ENCODE peak calls at places on chromosomes 5 and 9, in seven cellular contexts. One of them, this sample, is unnamed.

GRCh38 chr5:65037845-65038815 is 269.4 kb downstream of the CWC27 start:
- DNase-seq in GM06990: no peak
- DNase-seq in astrocyte of the spinal cord: no peak
- DNase-seq in cardiac fibroblast: peak; percentile 44
- DNase-seq in NCI-H1092 treated with DMSO at 0.1 percent for 48 hours: peak; percentile 2
- DNase-seq in small intestine: peak; percentile 69
- DNase-seq in endothelial cell: no peak
- DNase-seq in this sample: no peak

GRCh38 chr9:12903316-12903715 is 128.5 kb downstream of the LURAP1L start:
- DNase-seq in small intestine: no peak
- DNase-seq in cardiac fibroblast: no peak
- DNase-seq in astrocyte of the spinal cord: no peak
- DNase-seq in NCI-H1092 treated with DMSO at 0.1 percent for 48 hours: no peak
- DNase-seq in endothelial cell: no peak
- DNase-seq in GM06990: no peak
- DNase-seq in this sample: no peak

GRCh38 chr9:6877671-6878161 is 119.9 kb downstream of the KDM4C start:
- DNase-seq in astrocyte of the spinal cord: peak; percentile 39
- DNase-seq in GM06990: no peak
- DNase-seq in small intestine: no peak
- DNase-seq in endothelial cell: no peak
- DNase-seq in NCI-H1092 treated with DMSO at 0.1 percent for 48 hours: no peak
- DNase-seq in cardiac fibroblast: peak; percentile 77
- DNase-seq in this sample: no peak

GRCh38 chr9:130707225-130707976 is 13.8 kb downstream of the EXOSC2 start:
- DNase-seq in small intestine: peak; percentile 72
- DNase-seq in NCI-H1092 treated with DMSO at 0.1 percent for 48 hours: peak; percentile 60
- DNase-seq in GM06990: peak; percentile 24
- DNase-seq in endothelial cell: peak; percentile 67
- DNase-seq in cardiac fibroblast: peak; percentile 82
- DNase-seq in astrocyte of the spinal cord: peak; percentile 74
- DNase-seq in this sample: no peak

GRCh38 chr9:136502196-136502595 is 19.4 kb upstream of the SEC16A start:
- DNase-seq in cardiac fibroblast: no peak
- DNase-seq in small intestine: no peak
- DNase-seq in endothelial cell: no peak
- DNase-seq in GM06990: no peak
- DNase-seq in astrocyte of the spinal cord: no peak
- DNase-seq in NCI-H1092 treated with DMSO at 0.1 percent for 48 hours: no peak
- DNase-seq in this sample: no peak

GRCh38 chr5:93277001-93277400 is 304.0 kb downstream of the NR2F1-AS1 start:
- DNase-seq in small intestine: no peak
- DNase-seq in GM06990: no peak
- DNase-seq in cardiac fibroblast: no peak
- DNase-seq in NCI-H1092 treated with DMSO at 0.1 percent for 48 hours: no peak
- DNase-seq in astrocyte of the spinal cord: peak; percentile 37
- DNase-seq in endothelial cell: no peak
- DNase-seq in this sample: no peak

GRCh38 chr9:97628668-97629067 is 4.5 kb downstream of the TSTD2 start:
- DNase-seq in endothelial cell: no peak
- DNase-seq in astrocyte of the spinal cord: no peak
- DNase-seq in NCI-H1092 treated with DMSO at 0.1 percent for 48 hours: no peak
- DNase-seq in cardiac fibroblast: no peak
- DNase-seq in GM06990: no peak
- DNase-seq in small intestine: no peak
- DNase-seq in this sample: no peak

GRCh38 chr9:112925058-112925641 is 34.5 kb upstream of the SLC46A2 start:
- DNase-seq in astrocyte of the spinal cord: peak; percentile 13
- DNase-seq in cardiac fibroblast: peak; percentile 55
- DNase-seq in GM06990: no peak
- DNase-seq in endothelial cell: peak; percentile 43
- DNase-seq in small intestine: peak; percentile 61
- DNase-seq in NCI-H1092 treated with DMSO at 0.1 percent for 48 hours: peak; percentile 29
- DNase-seq in this sample: no peak

GRCh38 chr9:110179734-110180133 is 28.2 kb downstream of the C9orf152 start:
- DNase-seq in NCI-H1092 treated with DMSO at 0.1 percent for 48 hours: no peak
- DNase-seq in astrocyte of the spinal cord: peak; percentile 77
- DNase-seq in GM06990: no peak
- DNase-seq in endothelial cell: no peak
- DNase-seq in small intestine: no peak
- DNase-seq in cardiac fibroblast: peak; percentile 76
- DNase-seq in this sample: no peak

GRCh38 chr5:72210913-72211670 is 103.8 kb downstream of the MAP1B start:
- DNase-seq in NCI-H1092 treated with DMSO at 0.1 percent for 48 hours: no peak
- DNase-seq in endothelial cell: no peak
- DNase-seq in astrocyte of the spinal cord: peak; percentile 95
- DNase-seq in small intestine: no peak
- DNase-seq in GM06990: no peak
- DNase-seq in cardiac fibroblast: peak; percentile 92
- DNase-seq in this sample: no peak

GRCh38 chr5:10562202-10563131 is 1.4 kb upstream of the ANKRD33B start:
- DNase-seq in astrocyte of the spinal cord: no peak
- DNase-seq in GM06990: peak; percentile 84
- DNase-seq in small intestine: no peak
- DNase-seq in endothelial cell: no peak
- DNase-seq in cardiac fibroblast: no peak
- DNase-seq in NCI-H1092 treated with DMSO at 0.1 percent for 48 hours: no peak
- DNase-seq in this sample: no peak

GRCh38 chr5:83636141-83636540 is 84.5 kb downstream of the HAPLN1 start:
- DNase-seq in cardiac fibroblast: peak; percentile 33
- DNase-seq in GM06990: no peak
- DNase-seq in NCI-H1092 treated with DMSO at 0.1 percent for 48 hours: no peak
- DNase-seq in endothelial cell: no peak
- DNase-seq in small intestine: no peak
- DNase-seq in astrocyte of the spinal cord: peak; percentile 23
- DNase-seq in this sample: no peak

GRCh38 chr5:112276996-112277395 is 142.1 kb downstream of the EPB41L4A start:
- DNase-seq in cardiac fibroblast: no peak
- DNase-seq in astrocyte of the spinal cord: no peak
- DNase-seq in small intestine: no peak
- DNase-seq in NCI-H1092 treated with DMSO at 0.1 percent for 48 hours: peak; percentile 1
- DNase-seq in GM06990: no peak
- DNase-seq in endothelial cell: no peak
- DNase-seq in this sample: no peak

GRCh38 chr9:76438841-76439588 is 20.0 kb upstream of the GCNT1 start:
- DNase-seq in astrocyte of the spinal cord: no peak
- DNase-seq in GM06990: peak; percentile 75
- DNase-seq in small intestine: no peak
- DNase-seq in endothelial cell: no peak
- DNase-seq in cardiac fibroblast: no peak
- DNase-seq in NCI-H1092 treated with DMSO at 0.1 percent for 48 hours: no peak
- DNase-seq in this sample: peak; percentile 58

GRCh38 chr9:129768486-129768885 is 15.6 kb upstream of the PTGES start:
- DNase-seq in astrocyte of the spinal cord: no peak
- DNase-seq in endothelial cell: no peak
- DNase-seq in GM06990: no peak
- DNase-seq in small intestine: no peak
- DNase-seq in NCI-H1092 treated with DMSO at 0.1 percent for 48 hours: no peak
- DNase-seq in cardiac fibroblast: no peak
- DNase-seq in this sample: no peak

GRCh38 chr5:95809414-95809960 is 13.0 kb downstream of the GLRX start:
- DNase-seq in cardiac fibroblast: peak; percentile 63
- DNase-seq in GM06990: no peak
- DNase-seq in endothelial cell: no peak
- DNase-seq in small intestine: no peak
- DNase-seq in NCI-H1092 treated with DMSO at 0.1 percent for 48 hours: no peak
- DNase-seq in astrocyte of the spinal cord: peak; percentile 37
- DNase-seq in this sample: no peak

GRCh38 chr5:80127037-80127642 is 92.0 kb downstream of the THBS4 start:
- DNase-seq in NCI-H1092 treated with DMSO at 0.1 percent for 48 hours: no peak
- DNase-seq in astrocyte of the spinal cord: no peak
- DNase-seq in cardiac fibroblast: peak; percentile 10
- DNase-seq in small intestine: no peak
- DNase-seq in GM06990: no peak
- DNase-seq in endothelial cell: no peak
- DNase-seq in this sample: peak; percentile 10

GRCh38 chr5:180599981-180600553 is 8.8 kb upstream of the SCGB3A1 start:
- DNase-seq in small intestine: no peak
- DNase-seq in GM06990: no peak
- DNase-seq in cardiac fibroblast: no peak
- DNase-seq in NCI-H1092 treated with DMSO at 0.1 percent for 48 hours: no peak
- DNase-seq in astrocyte of the spinal cord: no peak
- DNase-seq in endothelial cell: no peak
- DNase-seq in this sample: no peak

GRCh38 chr9:130433168-130433946 is 11.4 kb upstream of the ASS1 start:
- DNase-seq in GM06990: peak; percentile 43
- DNase-seq in NCI-H1092 treated with DMSO at 0.1 percent for 48 hours: peak; percentile 14
- DNase-seq in endothelial cell: peak; percentile 75
- DNase-seq in astrocyte of the spinal cord: peak; percentile 46
- DNase-seq in cardiac fibroblast: peak; percentile 31
- DNase-seq in small intestine: no peak
- DNase-seq in this sample: no peak

This sample was measured in GM12864.